ENCODE peak calls at places on chromosome 19, in five cellular contexts. E is esophagus squamous epithelium, L is fibroblast of the aortic adventitia, T is prostate gland, W is psoas muscle. H is an unnamed sample.

GRCh38 chr19:5326986-5327623 is 13.5 kb downstream of the PTPRS start:
- DNase-seq in W (no peak), T (no peak), L (no peak), E (no peak), H (no peak)

GRCh38 chr19:776549-776948 is 20.7 kb upstream of the PTBP1 start:
- DNase-seq in T (no peak), L (no peak), W (no peak), E (no peak), H (no peak)

GRCh38 chr19:31266196-31266595 is 83.0 kb downstream of the TSHZ3 start:
- DNase-seq in L (no peak), T (no peak), E (no peak), W (no peak), H (no peak)

GRCh38 chr19:29873024-29873800 is 61.4 kb downstream of the CCNE1 start:
- DNase-seq in T (no peak), L (no peak), W (peak), E (no peak), H (peak)

GRCh38 chr19:49210108-49210900 is 52.7 kb downstream of the TRPM4 start:
- DNase-seq in L (no peak), E (no peak), W (no peak), T (no peak), H (no peak)

GRCh38 chr19:14370169-14370998 is 10.9 kb upstream of the ADGRE5 start:
- DNase-seq in L (no peak), E (no peak), W (no peak), T (no peak), H (no peak)

GRCh38 chr19:30393046-30393445 is 20.9 kb downstream of the ZNF536 start:
- DNase-seq in W (no peak), T (no peak), L (no peak), E (no peak), H (no peak)

GRCh38 chr19:31338069-31338767 is 11.0 kb downstream of the TSHZ3 start:
- DNase-seq in L (peak), T (peak), W (peak), E (no peak), H (no peak)

GRCh38 chr19:35856001-35856400 is 710 bp upstream of the KIRREL2 start:
- DNase-seq in T (no peak), L (no peak), W (no peak), E (no peak), H (no peak)

GRCh38 chr19:3611841-3612240 is 5.2 kb upstream of the TBXA2R start:
- DNase-seq in L (no peak), T (no peak), E (no peak), W (no peak), H (no peak)

GRCh38 chr19:1069009-1069779 is 2.2 kb downstream of the ARHGAP45 start:
- DNase-seq in T (no peak), W (peak), L (no peak), E (no peak), H (no peak)

GRCh38 chr19:45883881-45884681 is 1.9 kb downstream of the IRF2BP1 start:
- DNase-seq in W (no peak), E (no peak), L (no peak), T (no peak), H (no peak)

GRCh38 chr19:12899891-12900518 is 9.0 kb downstream of the GCDH start:
- DNase-seq in W (no peak), E (no peak), L (no peak), T (no peak), H (no peak)

GRCh38 chr19:46611791-46612190 is 10.7 kb downstream of the CALM3 start:
- DNase-seq in E (no peak), L (no peak), T (no peak), W (no peak), H (no peak)

GRCh38 chr19:49881672-49882394 is 4.3 kb downstream of the TBC1D17 start:
- DNase-seq in L (no peak), W (no peak), T (no peak), E (no peak), H (no peak)

GRCh38 chr19:20359933-20360720 is 193.1 kb downstream of the ZNF486 start:
- DNase-seq in T (peak), W (no peak), E (no peak), L (no peak), H (no peak)

GRCh38 chr19:31350693-31351211 is 1.5 kb upstream of the TSHZ3 start:
- DNase-seq in L (peak), W (peak), T (peak), E (no peak), H (no peak)

GRCh38 chr19:47407417-47407774 is 11.9 kb downstream of the MEIS3 start:
- DNase-seq in W (no peak), E (no peak), L (no peak), T (no peak), H (no peak)

GRCh38 chr19:45076029-45076850 is at the start of gene ZNF296:
- DNase-seq in E (peak), W (peak), T (peak), L (peak), H (peak)

GRCh38 chr19:40445945-40446784 is 2.0 kb upstream of the SERTAD3 start:
- DNase-seq in E (no peak), T (peak), L (no peak), W (no peak), H (peak)

GRCh38 chr19:39403331-39404312 is 3.0 kb upstream of the ZFP36 start:
- DNase-seq in E (peak), T (peak), L (peak), W (peak), H (peak)

GRCh38 chr19:29687897-29688728 is 22.9 kb downstream of the PLEKHF1 start:
- DNase-seq in L (peak), E (no peak), W (no peak), T (no peak), H (no peak)

GRCh38 chr19:1076951-1077350 is 10.0 kb downstream of the ARHGAP45 start:
- DNase-seq in T (no peak), W (peak), L (no peak), E (peak), H (no peak)

GRCh38 chr19:44113784-44114390 is 688 bp downstream of the ZNF225 start:
- DNase-seq in L (peak), T (peak), E (no peak), W (no peak), H (no peak)

GRCh38 chr19:50190439-50190891 is 13.0 kb upstream of the MYH14 start:
- DNase-seq in W (no peak), T (no peak), E (no peak), L (no peak), H (peak)

GRCh38 chr19:16266586-16266942 is 58.1 kb upstream of the KLF2 start:
- DNase-seq in E (no peak), W (no peak), L (no peak), T (no peak), H (no peak)

GRCh38 chr19:41860419-41861097 is 503 bp downstream of the RPS19 start:
- DNase-seq in E (no peak), T (no peak), W (no peak), L (peak), H (no peak)

GRCh38 chr19:40659566-40659965 is 30.9 kb downstream of the NUMBL start:
- DNase-seq in E (no peak), W (no peak), L (peak), T (no peak), H (no peak)

GRCh38 chr19:30311911-30312310 is 60.3 kb upstream of the ZNF536 start:
- DNase-seq in L (no peak), W (no peak), T (no peak), E (no peak), H (no peak)

GRCh38 chr19:31340059-31341025 is 8.9 kb downstream of the TSHZ3 start:
- DNase-seq in E (no peak), W (no peak), L (no peak), T (peak), H (no peak)

GRCh38 chr19:29831041-29831548 is 19.3 kb downstream of the CCNE1 start:
- DNase-seq in E (no peak), L (no peak), T (no peak), W (no peak), H (peak)

GRCh38 chr19:2221918-2222317 is 14.2 kb downstream of the PLEKHJ1 start:
- DNase-seq in E (no peak), L (no peak), W (no peak), T (no peak), H (no peak)
- TF ChIP-seq CTCF in E (no peak), L (peak), W (peak), T (no peak), H (no peak)

GRCh38 chr19:34838753-34839431 is 65.9 kb upstream of the ZNF599 start:
- DNase-seq in T (no peak), W (peak), L (peak), E (no peak), H (no peak)
- TF ChIP-seq CTCF in T (no peak), W (peak), L (peak), E (no peak), H (no peak)

GRCh38 chr19:57546513-57546912 is 13.2 kb downstream of the ZNF550 start:
- DNase-seq in T (no peak), W (no peak), E (no peak), L (no peak), H (no peak)

GRCh38 chr19:57552432-57552831 is 7.2 kb downstream of the ZNF550 start:
- DNase-seq in L (no peak), E (no peak), T (no peak), W (no peak), H (no peak)
- TF ChIP-seq CTCF in L (no peak), E (no peak), T (no peak), W (no peak), H (no peak)

GRCh38 chr19:6963937-6964336 is 57.3 kb downstream of the MBD3L2B start:
- DNase-seq in E (no peak), W (no peak), L (no peak), T (no peak), H (no peak)
- TF ChIP-seq CTCF in E (no peak), W (no peak), L (peak), T (no peak), H (peak)

GRCh38 chr19:9834726-9835506 is at the start of gene PIN1:
- DNase-seq in L (peak), T (peak), E (peak), W (peak), H (peak)

GRCh38 chr19:9838324-9838723 is 3.2 kb downstream of the PIN1 start:
- DNase-seq in W (no peak), T (no peak), L (no peak), E (no peak), H (no peak)

GRCh38 chr19:9836021-9836420 is 903 bp downstream of the PIN1 start:
- DNase-seq in L (peak), E (no peak), W (no peak), T (no peak), H (no peak)

GRCh38 chr19:9835507-9835949 is 410 bp downstream of the PIN1 start:
- DNase-seq in T (no peak), W (no peak), L (no peak), E (no peak), H (no peak)

DNA sequence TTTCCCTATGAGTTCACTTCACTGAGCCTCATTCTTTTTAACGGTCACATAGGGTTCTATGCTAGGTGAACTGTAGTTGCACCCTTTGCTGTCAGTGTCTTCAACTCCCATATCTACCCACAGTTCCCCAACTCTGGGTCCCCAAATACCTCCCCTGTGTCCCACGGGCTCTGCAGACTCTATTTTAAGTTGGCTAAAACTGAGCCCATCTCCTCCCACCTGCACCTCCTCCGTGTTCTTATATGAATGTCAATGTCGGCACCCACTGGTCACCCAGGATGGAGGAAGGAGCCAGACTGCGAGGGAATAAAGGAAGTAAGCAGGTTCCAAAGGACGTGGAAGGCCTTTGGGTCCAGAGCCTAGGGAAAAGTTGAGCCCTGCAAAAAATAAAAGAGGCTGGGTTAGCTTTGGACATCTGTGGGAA is 804 bp upstream of the PIN1 start:
- DNase-seq in T (no peak), E (no peak), L (no peak), W (no peak), H (no peak)
- TF ChIP-seq CTCF in T (no peak), E (no peak), L (no peak), W (no peak), H (no peak)

DNA sequence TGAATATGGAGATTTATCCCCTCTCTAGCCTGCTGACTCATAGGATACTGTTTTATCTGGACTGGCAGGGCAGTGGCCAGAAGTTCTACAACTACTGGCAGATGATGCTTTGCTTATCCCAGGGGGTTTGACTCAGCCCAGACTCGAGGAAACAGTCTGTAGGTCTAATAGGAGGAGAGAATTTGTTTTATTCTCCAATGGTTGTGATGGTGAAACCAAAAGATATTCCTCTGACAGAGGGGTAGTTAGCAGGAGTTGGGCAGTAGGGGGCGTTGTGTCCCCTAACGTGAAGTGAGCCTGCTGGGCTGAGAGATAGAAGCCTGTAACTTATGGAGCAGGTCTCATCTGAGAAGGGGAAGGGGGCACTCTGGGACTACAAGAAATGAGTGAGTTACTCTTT is 74.9 kb downstream of the WTIP start:
- DNase-seq in L (peak), E (no peak), W (no peak), T (no peak), H (peak)
- TF ChIP-seq CTCF in L (no peak), E (no peak), W (peak), T (no peak), H (peak)

GRCh38 chr19:11890634-11891033 is 3.1 kb downstream of the ZNF69 start:
- DNase-seq in W (no peak), T (no peak), L (no peak), E (no peak), H (no peak)

GRCh38 chr19:11887247-11887617 is 350 bp upstream of the ZNF69 start:
- DNase-seq in E (no peak), W (no peak), L (no peak), T (no peak), H (no peak)

GRCh38 chr19:11887618-11888531 is at the start of gene ZNF69:
- DNase-seq in L (peak), W (peak), T (peak), E (no peak), H (peak)
- TF ChIP-seq CTCF in L (peak), W (peak), T (no peak), E (no peak), H (no peak)

GRCh38 chr19:38209152-38209551 is 14.9 kb downstream of the DPF1 start:
- DNase-seq in E (no peak), W (no peak), T (no peak), L (no peak), H (no peak)

GRCh38 chr19:38211206-38211605 is 12.8 kb downstream of the DPF1 start:
- DNase-seq in W (no peak), L (no peak), E (no peak), T (no peak), H (no peak)

GRCh38 chr19:38210458-38210987 is 13.5 kb downstream of the DPF1 start:
- DNase-seq in T (no peak), E (no peak), W (peak), L (peak), H (no peak)

GRCh38 chr19:38208571-38208970 is 15.5 kb downstream of the DPF1 start:
- DNase-seq in T (no peak), W (no peak), L (no peak), E (no peak), H (no peak)

DNA sequence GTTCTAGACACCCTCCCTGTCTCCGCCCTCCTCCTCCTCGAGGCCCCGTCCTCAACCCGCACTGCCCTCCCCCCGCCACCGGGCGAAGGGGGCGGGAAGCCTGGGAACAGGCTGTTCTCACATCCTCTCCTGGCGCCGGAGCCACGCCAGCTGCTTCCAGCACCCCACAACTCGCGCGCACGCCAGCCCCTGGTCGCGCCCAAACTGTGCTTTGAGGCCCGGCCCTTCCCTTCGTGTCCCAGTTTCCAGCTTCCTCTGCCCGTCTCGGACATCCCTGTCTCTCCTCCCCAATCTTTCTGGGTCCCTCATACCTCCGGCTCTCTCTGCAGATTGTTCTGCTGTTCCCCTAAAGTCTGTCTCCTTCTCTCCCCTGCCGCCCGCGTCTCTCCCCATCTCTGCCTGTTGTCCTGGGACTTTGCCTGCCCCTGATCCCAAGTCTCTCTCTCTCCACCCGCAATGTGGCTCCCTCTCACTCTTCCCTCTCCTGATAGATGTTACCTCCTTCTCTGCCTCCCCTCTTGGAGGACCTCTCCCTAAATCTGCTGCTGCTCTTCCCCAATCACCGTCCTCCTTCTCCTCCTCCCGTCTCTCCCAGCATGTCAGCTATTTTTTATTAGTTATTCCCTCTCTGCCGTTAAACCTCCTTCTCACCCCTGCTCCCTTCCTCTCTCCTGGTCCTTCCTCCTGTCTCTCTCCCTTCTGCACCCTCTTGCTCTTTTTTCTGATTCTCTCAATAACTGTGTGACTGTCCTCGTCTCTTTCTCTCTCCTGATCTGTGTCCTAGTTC is 14.2 kb downstream of the DPF1 start:
- DNase-seq in E (no peak), T (peak), L (peak), W (peak), H (no peak)
- TF ChIP-seq CTCF in E (no peak), T (no peak), L (no peak), W (no peak), H (no peak)

GRCh38 chr19:19026299-19026971 is 6.9 kb downstream of the SUGP2 start:
- DNase-seq in W (no peak), T (peak), L (peak), E (no peak), H (no peak)
- TF ChIP-seq CTCF in W (peak), T (no peak), L (peak), E (no peak), H (no peak)